ENCODE peak calls at places on chromosomes 7 and 10, in five cellular contexts. D, K, G, Z and O are unnamed samples.

GRCh38 chr7:158074896-158075632 is 512.6 kb downstream of the PTPRN2 start:
- DNase-seq in D (no peak), G (no peak), Z (no peak), K (no peak), O (no peak)

GRCh38 chr7:30660331-30661255 is 21.7 kb downstream of the CRHR2 start:
- DNase-seq in K (no peak), G (no peak), Z (no peak), D (no peak), O (no peak)

GRCh38 chr10:122263971-122264370 is 7.1 kb upstream of the BTBD16 start:
- DNase-seq in G (no peak), D (peak), Z (no peak), K (peak), O (no peak)

GRCh38 chr7:4745971-4746919 is 29.2 kb upstream of the AP5Z1 start:
- DNase-seq in D (peak), K (no peak), Z (peak), G (no peak), O (peak)

GRCh38 chr10:97321032-97321806 is 2.1 kb downstream of the FRAT1 start:
- DNase-seq in K (no peak), Z (no peak), D (no peak), G (peak), O (no peak)

GRCh38 chr7:45484094-45484493 is 90.1 kb upstream of the ADCY1 start:
- DNase-seq in Z (no peak), K (no peak), D (no peak), G (no peak), O (no peak)

GRCh38 chr7:134375206-134375605 is 58.5 kb upstream of the SLC35B4 start:
- DNase-seq in K (no peak), D (no peak), Z (no peak), G (no peak), O (no peak)

GRCh38 chr10:31133628-31134302 is 102.1 kb upstream of the ZNF438 start:
- DNase-seq in Z (no peak), K (no peak), G (peak), D (peak), O (peak)

GRCh38 chr10:11906714-11907113 is 83.6 kb downstream of the PROSER2 start:
- DNase-seq in K (no peak), D (no peak), Z (no peak), G (no peak), O (no peak)

GRCh38 chr7:29375641-29376562 is 181.3 kb downstream of the CHN2 start:
- DNase-seq in K (no peak), D (no peak), G (no peak), Z (no peak), O (no peak)

GRCh38 chr7:8442295-8442813 is 8.9 kb downstream of the NXPH1 start:
- DNase-seq in Z (no peak), K (no peak), D (no peak), G (no peak), O (no peak)

GRCh38 chr7:124784879-124785818 is 19.6 kb upstream of the GPR37 start:
- DNase-seq in D (peak), Z (peak), K (peak), G (peak), O (no peak)

GRCh38 chr7:77796960-77797359 is 1.3 kb downstream of the TMEM60 start:
- DNase-seq in D (no peak), K (no peak), G (no peak), Z (no peak), O (no peak)

GRCh38 chr10:32446701-32447406 is 914 bp downstream of the CCDC7 start:
- DNase-seq in D (peak), Z (peak), K (no peak), G (no peak), O (peak)

GRCh38 chr10:6567203-6567703 is 12.8 kb downstream of the PRKCQ start:
- DNase-seq in Z (no peak), D (no peak), G (no peak), K (no peak), O (no peak)

GRCh38 chr10:79093658-79094411 is 25.1 kb downstream of the ZMIZ1 start:
- DNase-seq in K (no peak), G (no peak), D (peak), Z (no peak), O (no peak)

GRCh38 chr7:10998984-10999757 is 25.5 kb downstream of the PHF14 start:
- DNase-seq in K (no peak), Z (no peak), G (peak), D (peak), O (no peak)
- H3K27ac ChIP-seq in K (no peak), Z (no peak), G (no peak), D (no peak), O (no peak)

GRCh38 chr10:132589681-132590080 is 52.1 kb downstream of the INPP5A start:
- DNase-seq in D (no peak), K (no peak), Z (no peak), G (no peak), O (no peak)

GRCh38 chr10:132587175-132587574 is 49.6 kb downstream of the INPP5A start:
- DNase-seq in G (no peak), K (no peak), D (no peak), Z (no peak), O (no peak)

GRCh38 chr10:132589015-132589414 is 51.4 kb downstream of the INPP5A start:
- DNase-seq in K (no peak), G (no peak), Z (no peak), D (no peak), O (no peak)

GRCh38 chr10:132586731-132587130 is 49.1 kb downstream of the INPP5A start:
- DNase-seq in D (no peak), K (no peak), Z (no peak), G (no peak), O (no peak)

DNA sequence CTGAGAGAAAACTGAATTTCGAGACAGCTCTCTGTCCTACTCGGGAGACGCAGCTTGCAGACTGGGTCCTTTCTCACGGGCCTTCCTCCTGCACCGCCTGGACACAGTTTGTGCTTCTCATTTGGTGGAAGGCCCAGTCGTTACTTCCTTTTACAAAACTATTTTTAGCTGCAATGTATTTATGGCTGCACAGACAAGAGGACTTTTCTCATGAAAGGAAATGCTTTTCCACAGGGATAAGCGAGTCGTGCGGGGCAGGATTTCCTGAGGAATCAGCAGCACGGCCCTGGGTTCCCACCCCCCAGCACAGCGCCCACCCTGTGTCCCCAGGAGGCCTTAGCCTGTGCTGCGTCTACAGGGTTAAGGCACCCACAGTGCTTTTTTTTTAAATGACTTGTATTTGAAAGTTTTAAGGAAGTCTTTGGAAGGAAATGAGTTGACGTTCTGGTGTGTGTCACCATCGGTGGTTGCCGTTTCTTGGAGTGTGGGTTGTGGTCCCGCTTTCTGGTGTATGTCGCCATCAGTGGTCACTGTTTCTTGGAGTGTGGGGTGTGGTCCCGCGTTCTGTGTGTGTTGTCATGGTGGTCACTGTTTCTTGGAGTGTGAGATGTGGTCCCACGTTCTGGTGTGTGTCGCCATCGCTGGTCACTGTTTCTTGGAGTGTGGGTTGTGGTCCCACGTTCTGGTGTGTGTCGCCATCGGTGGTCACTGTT is 50.9 kb downstream of the INPP5A start:
- DNase-seq in G (no peak), Z (no peak), D (no peak), K (no peak), O (no peak)
- H3K27ac ChIP-seq in G (no peak), Z (no peak), D (no peak), K (no peak), O (no peak)

GRCh38 chr7:100367251-100367620 is 6.1 kb upstream of the PILRA start:
- DNase-seq in K (no peak), Z (no peak), D (no peak), G (no peak), O (no peak)
- H3K27ac ChIP-seq in K (no peak), Z (no peak), D (no peak), G (peak), O (no peak)

GRCh38 chr7:120729300-120729699 is 128.6 kb downstream of the TSPAN12 start:
- DNase-seq in G (no peak), K (no peak), Z (no peak), D (peak), O (no peak)
- H3K27ac ChIP-seq in G (no peak), K (no peak), Z (no peak), D (no peak), O (no peak)

GRCh38 chr10:89332718-89333281 is 5.0 kb downstream of the IFIT3 start:
- DNase-seq in K (no peak), Z (no peak), G (no peak), D (no peak), O (peak)
- H3K27ac ChIP-seq in K (peak), Z (no peak), G (no peak), D (peak), O (peak)

DNA sequence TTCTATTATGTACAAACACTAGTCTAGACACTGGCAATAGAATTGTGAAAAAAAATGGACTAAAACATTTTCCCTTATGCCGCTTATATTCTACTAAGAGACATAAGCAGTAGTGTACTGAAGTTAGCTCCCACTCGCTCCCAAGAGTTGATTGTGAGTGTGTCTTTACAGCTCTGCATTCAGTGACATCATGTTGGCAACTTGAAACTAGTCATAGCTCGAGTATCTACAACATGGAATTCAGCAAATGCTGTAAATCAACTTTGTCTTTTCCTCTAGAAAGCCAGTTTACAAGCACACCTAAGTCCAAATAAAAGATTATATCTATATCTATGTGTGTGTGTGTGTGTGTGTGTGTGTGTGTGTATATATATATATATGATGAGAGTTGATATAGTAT is 58.8 kb upstream of the MAGI2 start:
- DNase-seq in G (no peak), K (no peak), Z (no peak), D (peak), O (no peak)
- H3K27ac ChIP-seq in G (no peak), K (no peak), Z (no peak), D (no peak), O (no peak)

GRCh38 chr10:125008689-125009579 is 67.0 kb downstream of the ZRANB1 start:
- DNase-seq in G (peak), D (no peak), Z (no peak), K (no peak), O (no peak)

GRCh38 chr10:125006921-125007391 is 65.0 kb downstream of the ZRANB1 start:
- DNase-seq in D (peak), Z (no peak), G (no peak), K (no peak), O (no peak)

GRCh38 chr10:125005312-125006187 is 63.6 kb downstream of the ZRANB1 start:
- DNase-seq in K (no peak), G (no peak), Z (no peak), D (no peak), O (no peak)

GRCh38 chr10:125006188-125006680 is 64.3 kb downstream of the ZRANB1 start:
- DNase-seq in G (no peak), K (peak), Z (no peak), D (peak), O (no peak)

GRCh38 chr10:125007436-125007835 is 65.5 kb downstream of the ZRANB1 start:
- DNase-seq in K (no peak), D (no peak), Z (no peak), G (no peak), O (no peak)
- H3K27ac ChIP-seq in K (no peak), D (no peak), Z (no peak), G (peak), O (no peak)

DNA sequence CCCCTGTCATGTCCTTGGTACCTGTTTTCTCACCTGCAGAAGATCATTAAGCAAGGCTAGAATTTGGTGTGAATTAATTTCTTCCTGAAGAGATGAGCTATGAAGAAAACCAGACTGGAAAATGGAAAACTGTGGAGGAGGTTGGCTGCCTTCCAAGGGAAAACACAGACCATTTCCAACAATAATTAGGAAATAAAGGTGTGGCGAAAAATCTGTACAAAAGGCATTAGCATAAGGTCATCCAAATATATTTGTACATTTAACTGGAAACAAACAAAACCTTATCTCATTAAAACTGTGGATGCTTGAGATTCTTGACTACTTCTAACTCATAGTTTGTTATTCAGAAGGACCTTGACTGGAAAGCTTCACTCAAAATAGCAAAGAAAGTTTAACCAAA is 1.7 kb downstream of the STN1 start:
- DNase-seq in D (peak), G (no peak), Z (no peak), K (no peak), O (no peak)
- H3K27ac ChIP-seq in D (no peak), G (no peak), Z (peak), K (no peak), O (peak)

GRCh38 chr7:12730523-12730922 is 43.1 kb downstream of the ARL4A start:
- DNase-seq in K (no peak), Z (no peak), G (no peak), D (no peak), O (no peak)

GRCh38 chr7:12727455-12728191 is 40.2 kb downstream of the ARL4A start:
- DNase-seq in D (peak), G (no peak), Z (no peak), K (no peak), O (no peak)

GRCh38 chr7:12731214-12731656 is 43.8 kb downstream of the ARL4A start:
- DNase-seq in Z (no peak), D (peak), K (no peak), G (no peak), O (peak)

GRCh38 chr7:12728192-12728538 is 40.7 kb downstream of the ARL4A start:
- DNase-seq in G (no peak), K (no peak), D (no peak), Z (no peak), O (no peak)

DNA sequence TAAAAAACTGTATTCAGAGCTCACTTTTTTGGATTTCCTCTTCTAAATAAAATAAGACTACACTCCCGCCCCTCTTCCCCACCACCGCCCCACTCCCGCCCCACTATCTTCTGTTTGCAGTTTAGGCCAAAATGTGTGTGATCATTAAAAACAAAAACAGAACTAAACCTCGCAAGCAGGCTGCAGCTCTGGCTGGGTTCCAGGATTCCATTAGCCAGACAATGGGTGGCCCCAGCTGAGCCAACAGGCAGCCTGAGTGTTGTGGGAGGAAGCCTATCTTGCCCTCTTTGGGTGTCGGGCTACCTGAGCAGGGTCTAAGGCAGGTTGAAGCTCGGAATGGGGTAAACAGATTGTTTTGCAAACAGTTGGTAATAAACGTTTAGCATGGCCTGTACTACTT is 41.7 kb downstream of the ARL4A start:
- DNase-seq in Z (no peak), D (peak), G (peak), K (no peak), O (no peak)
- H3K27ac ChIP-seq in Z (no peak), D (no peak), G (peak), K (no peak), O (no peak)

GRCh38 chr10:71342850-71343773 is 24.1 kb downstream of the SLC29A3 start:
- DNase-seq in D (peak), Z (peak), G (no peak), K (no peak), O (no peak)
- H3K27ac ChIP-seq in D (no peak), Z (peak), G (no peak), K (no peak), O (no peak)